ENCODE peak calls at places on chromosomes 16 and 17, in ten cellular contexts. One of them, this sample, is unnamed.

GRCh38 chr16:920722-921121 is 50.1 kb downstream of the LMF1 start:
- DNase-seq in ovary: no peak
- DNase-seq in A549: no peak
- DNase-seq in sigmoid colon: no peak
- DNase-seq in H54: no peak
- DNase-seq in endothelial cell of umbilical vein: no peak
- DNase-seq in HCT116: no peak
- DNase-seq in adrenal gland: peak; percentile 28
- DNase-seq in NB4: peak; percentile 4
- DNase-seq in stomach: no peak
- DNase-seq in this sample: no peak

GRCh38 chr16:85262558-85263196 is 150.4 kb upstream of the CIBAR2 start:
- DNase-seq in ovary: no peak
- DNase-seq in A549: no peak
- DNase-seq in sigmoid colon: no peak
- DNase-seq in H54: no peak
- DNase-seq in endothelial cell of umbilical vein: no peak
- DNase-seq in HCT116: no peak
- DNase-seq in adrenal gland: no peak
- DNase-seq in NB4: peak; percentile 82
- DNase-seq in stomach: no peak
- DNase-seq in this sample: no peak

GRCh38 chr17:57603541-57603940 is 141.6 kb downstream of the CCDC182 start:
- DNase-seq in ovary: no peak
- DNase-seq in A549: no peak
- DNase-seq in sigmoid colon: no peak
- DNase-seq in H54: no peak
- DNase-seq in endothelial cell of umbilical vein: no peak
- DNase-seq in HCT116: no peak
- DNase-seq in adrenal gland: no peak
- DNase-seq in NB4: no peak
- DNase-seq in stomach: peak; percentile 43
- DNase-seq in this sample: no peak

GRCh38 chr16:68642436-68643064 is 2.6 kb upstream of the CDH3 start:
- DNase-seq in ovary: peak; percentile 81
- DNase-seq in A549: no peak
- DNase-seq in sigmoid colon: no peak
- DNase-seq in H54: no peak
- DNase-seq in endothelial cell of umbilical vein: peak; percentile 12
- DNase-seq in HCT116: no peak
- DNase-seq in adrenal gland: no peak
- DNase-seq in NB4: no peak
- DNase-seq in stomach: no peak
- DNase-seq in this sample: no peak

GRCh38 chr16:17304814-17305169 is 166.0 kb downstream of the XYLT1 start:
- DNase-seq in ovary: no peak
- DNase-seq in A549: no peak
- DNase-seq in sigmoid colon: peak; percentile 92
- DNase-seq in H54: no peak
- DNase-seq in endothelial cell of umbilical vein: no peak
- DNase-seq in HCT116: no peak
- DNase-seq in adrenal gland: peak; percentile 45
- DNase-seq in NB4: no peak
- DNase-seq in stomach: no peak
- DNase-seq in this sample: no peak

GRCh38 chr17:2183346-2183745 is 120.2 kb downstream of the SMG6 start:
- DNase-seq in ovary: no peak
- DNase-seq in A549: no peak
- DNase-seq in sigmoid colon: no peak
- DNase-seq in H54: no peak
- DNase-seq in endothelial cell of umbilical vein: no peak
- DNase-seq in HCT116: no peak
- DNase-seq in adrenal gland: no peak
- DNase-seq in NB4: no peak
- DNase-seq in stomach: no peak
- DNase-seq in this sample: no peak

GRCh38 chr17:72977768-72978417 is 114.6 kb downstream of the SLC39A11 start:
- DNase-seq in ovary: no peak
- DNase-seq in A549: no peak
- DNase-seq in sigmoid colon: no peak
- DNase-seq in H54: peak; percentile 65
- DNase-seq in endothelial cell of umbilical vein: no peak
- DNase-seq in HCT116: peak; percentile 83
- DNase-seq in adrenal gland: no peak
- DNase-seq in NB4: peak; percentile 81
- DNase-seq in stomach: no peak
- DNase-seq in this sample: no peak

GRCh38 chr17:66351053-66351452 is 48.6 kb downstream of the PRKCA start:
- DNase-seq in ovary: no peak
- DNase-seq in A549: no peak
- DNase-seq in sigmoid colon: peak; percentile 71
- DNase-seq in H54: no peak
- DNase-seq in endothelial cell of umbilical vein: no peak
- DNase-seq in HCT116: no peak
- DNase-seq in adrenal gland: peak; percentile 46
- DNase-seq in NB4: no peak
- DNase-seq in stomach: peak; percentile 84
- DNase-seq in this sample: no peak

GRCh38 chr16:23502466-23502865 is 7.8 kb downstream of the GGA2 start:
- DNase-seq in ovary: no peak
- DNase-seq in A549: no peak
- DNase-seq in sigmoid colon: no peak
- DNase-seq in H54: no peak
- DNase-seq in endothelial cell of umbilical vein: peak; percentile 40
- DNase-seq in HCT116: no peak
- DNase-seq in adrenal gland: no peak
- DNase-seq in NB4: no peak
- DNase-seq in stomach: no peak
- DNase-seq in this sample: no peak

DNA sequence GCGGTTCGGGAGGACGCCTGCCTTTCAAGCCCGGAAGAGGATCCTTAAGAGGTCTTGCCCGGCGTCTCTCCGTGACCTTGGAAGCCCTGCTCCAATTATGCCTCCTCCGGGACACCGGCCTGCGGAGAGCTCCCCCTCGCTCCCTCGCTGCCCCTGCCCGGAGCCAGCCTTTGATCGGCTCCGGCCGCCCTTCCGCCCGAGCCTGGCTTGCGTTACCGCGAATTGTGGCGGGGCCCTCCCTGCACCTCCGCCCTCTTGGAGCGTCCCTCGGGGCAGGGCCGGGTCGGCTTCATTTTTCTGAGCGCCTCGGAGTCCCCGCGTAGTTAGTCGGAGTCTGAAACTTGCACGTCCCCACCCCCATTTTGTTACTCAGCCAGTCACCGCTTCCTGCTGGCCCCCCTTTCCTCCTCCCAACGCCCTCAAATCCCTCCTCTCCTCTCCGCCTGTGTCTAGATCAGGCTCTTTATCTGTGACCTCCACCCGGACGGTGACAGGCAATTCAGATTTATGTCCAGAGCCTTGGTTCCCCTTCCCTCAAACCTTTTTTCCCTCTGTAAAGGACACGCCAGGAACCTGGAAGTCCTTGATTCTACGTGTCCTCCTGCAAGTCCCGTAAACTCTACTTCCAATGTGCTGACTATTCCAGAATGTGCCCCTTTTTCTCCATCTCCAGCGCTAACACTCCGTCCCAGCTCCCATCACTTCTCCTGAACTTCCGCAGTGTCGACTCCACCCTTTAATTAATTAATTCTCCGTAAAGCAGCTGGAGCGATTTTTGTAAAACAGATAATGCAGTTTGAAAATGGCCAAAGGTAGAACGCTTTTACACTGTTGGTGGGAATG is 569 bp upstream of the RABEP2 start:
- DNase-seq in ovary: no peak
- DNase-seq in A549: peak; percentile 84
- DNase-seq in sigmoid colon: peak; percentile 87
- DNase-seq in H54: peak; percentile 70
- DNase-seq in endothelial cell of umbilical vein: peak; percentile 80
- DNase-seq in HCT116: peak; percentile 54
- DNase-seq in adrenal gland: peak; percentile 86
- DNase-seq in NB4: peak; percentile 94
- DNase-seq in stomach: peak; percentile 62
- DNase-seq in this sample: peak; percentile 89
- TF ChIP-seq POLR2A in ovary: no peak
- TF ChIP-seq POLR2A in A549: peak; percentile 44
- TF ChIP-seq POLR2A in sigmoid colon: peak; percentile 46
- TF ChIP-seq POLR2A in H54: peak; percentile 27
- TF ChIP-seq POLR2A in endothelial cell of umbilical vein: peak; percentile 45
- TF ChIP-seq POLR2A in HCT116: peak; percentile 63
- TF ChIP-seq POLR2A in adrenal gland: peak; percentile 62
- TF ChIP-seq POLR2A in NB4: peak; percentile 58
- TF ChIP-seq POLR2A in stomach: no peak
- TF ChIP-seq POLR2A in this sample: no peak

DNA sequence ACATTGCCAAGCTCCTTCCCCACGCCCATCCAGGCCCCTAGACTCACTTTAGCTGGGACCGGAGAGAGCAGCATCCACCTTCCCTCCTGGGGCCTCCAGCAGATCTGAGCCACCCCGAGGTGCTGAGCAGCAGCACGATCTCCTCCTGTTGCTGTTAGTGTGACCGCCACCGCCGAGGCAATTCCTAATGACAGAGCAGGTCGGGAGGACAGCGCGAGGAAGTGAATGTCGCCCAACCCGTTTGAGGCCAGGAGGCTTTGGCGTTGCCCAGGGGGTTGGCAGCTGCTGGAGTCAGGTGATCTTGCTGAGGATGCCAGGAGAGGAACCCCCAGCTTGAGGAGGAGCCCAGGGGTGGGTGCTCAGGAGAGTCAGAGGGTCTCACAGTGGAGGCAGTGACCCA is at the start of gene RNF222:
- DNase-seq in ovary: no peak
- DNase-seq in A549: no peak
- DNase-seq in sigmoid colon: no peak
- DNase-seq in H54: no peak
- DNase-seq in endothelial cell of umbilical vein: no peak
- DNase-seq in HCT116: no peak
- DNase-seq in adrenal gland: no peak
- DNase-seq in NB4: no peak
- DNase-seq in stomach: no peak
- DNase-seq in this sample: no peak
- TF ChIP-seq POLR2A in ovary: no peak
- TF ChIP-seq POLR2A in A549: no peak
- TF ChIP-seq POLR2A in sigmoid colon: no peak
- TF ChIP-seq POLR2A in H54: no peak
- TF ChIP-seq POLR2A in endothelial cell of umbilical vein: no peak
- TF ChIP-seq POLR2A in HCT116: no peak
- TF ChIP-seq POLR2A in adrenal gland: no peak
- TF ChIP-seq POLR2A in NB4: no peak
- TF ChIP-seq POLR2A in stomach: no peak
- TF ChIP-seq POLR2A in this sample: no peak

DNA sequence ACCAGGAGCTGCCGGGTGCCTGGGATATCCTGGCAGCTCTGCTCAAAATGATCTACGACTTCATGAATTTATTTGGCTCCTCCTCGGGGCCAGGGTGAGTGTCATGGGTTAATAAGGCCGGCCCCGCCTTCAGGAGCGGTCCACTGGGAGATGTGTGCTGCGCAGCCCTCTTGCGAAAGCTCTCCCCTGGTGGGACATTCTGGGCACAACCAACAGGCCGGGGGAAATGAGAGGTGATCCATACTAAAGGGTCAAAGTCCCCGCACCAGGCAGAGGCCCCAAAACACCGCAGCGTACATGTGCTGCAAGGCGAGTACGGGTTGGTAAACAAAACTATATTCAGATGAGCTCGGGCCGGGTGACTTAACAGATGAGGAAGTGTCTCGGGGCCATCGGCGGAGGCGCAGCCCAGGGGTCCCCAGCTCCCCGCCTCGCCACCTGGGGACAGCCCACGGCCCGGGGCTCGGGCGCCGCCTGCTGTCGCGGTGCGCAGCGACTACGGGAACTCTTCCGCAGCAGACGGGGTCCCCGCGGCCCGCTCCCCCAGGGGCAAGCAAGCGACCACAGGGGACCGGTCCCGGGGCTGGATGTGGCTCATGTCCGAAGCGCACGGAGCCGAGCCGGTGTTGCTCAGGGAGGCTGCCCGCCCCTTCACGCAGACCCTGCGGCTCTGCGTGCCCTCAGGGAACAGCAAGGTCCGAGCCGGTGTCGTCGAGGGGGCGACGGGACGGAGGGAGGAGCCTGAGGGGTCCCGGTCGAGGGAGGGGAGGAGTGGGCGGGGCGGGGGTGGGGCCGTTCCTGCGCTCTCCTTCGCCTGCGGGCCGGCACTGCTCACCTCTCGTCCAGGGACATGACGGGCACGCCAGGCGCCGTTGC is at the start of gene RAB37:
- DNase-seq in ovary: no peak
- DNase-seq in A549: peak; percentile 90
- DNase-seq in sigmoid colon: no peak
- DNase-seq in H54: no peak
- DNase-seq in endothelial cell of umbilical vein: no peak
- DNase-seq in HCT116: peak; percentile 47
- DNase-seq in adrenal gland: no peak
- DNase-seq in NB4: peak; percentile 95
- DNase-seq in stomach: peak; percentile 54
- DNase-seq in this sample: no peak
- TF ChIP-seq POLR2A in ovary: no peak
- TF ChIP-seq POLR2A in A549: no peak
- TF ChIP-seq POLR2A in sigmoid colon: no peak
- TF ChIP-seq POLR2A in H54: no peak
- TF ChIP-seq POLR2A in endothelial cell of umbilical vein: no peak
- TF ChIP-seq POLR2A in HCT116: peak; percentile 25
- TF ChIP-seq POLR2A in adrenal gland: no peak
- TF ChIP-seq POLR2A in NB4: no peak
- TF ChIP-seq POLR2A in stomach: no peak
- TF ChIP-seq POLR2A in this sample: no peak

DNA sequence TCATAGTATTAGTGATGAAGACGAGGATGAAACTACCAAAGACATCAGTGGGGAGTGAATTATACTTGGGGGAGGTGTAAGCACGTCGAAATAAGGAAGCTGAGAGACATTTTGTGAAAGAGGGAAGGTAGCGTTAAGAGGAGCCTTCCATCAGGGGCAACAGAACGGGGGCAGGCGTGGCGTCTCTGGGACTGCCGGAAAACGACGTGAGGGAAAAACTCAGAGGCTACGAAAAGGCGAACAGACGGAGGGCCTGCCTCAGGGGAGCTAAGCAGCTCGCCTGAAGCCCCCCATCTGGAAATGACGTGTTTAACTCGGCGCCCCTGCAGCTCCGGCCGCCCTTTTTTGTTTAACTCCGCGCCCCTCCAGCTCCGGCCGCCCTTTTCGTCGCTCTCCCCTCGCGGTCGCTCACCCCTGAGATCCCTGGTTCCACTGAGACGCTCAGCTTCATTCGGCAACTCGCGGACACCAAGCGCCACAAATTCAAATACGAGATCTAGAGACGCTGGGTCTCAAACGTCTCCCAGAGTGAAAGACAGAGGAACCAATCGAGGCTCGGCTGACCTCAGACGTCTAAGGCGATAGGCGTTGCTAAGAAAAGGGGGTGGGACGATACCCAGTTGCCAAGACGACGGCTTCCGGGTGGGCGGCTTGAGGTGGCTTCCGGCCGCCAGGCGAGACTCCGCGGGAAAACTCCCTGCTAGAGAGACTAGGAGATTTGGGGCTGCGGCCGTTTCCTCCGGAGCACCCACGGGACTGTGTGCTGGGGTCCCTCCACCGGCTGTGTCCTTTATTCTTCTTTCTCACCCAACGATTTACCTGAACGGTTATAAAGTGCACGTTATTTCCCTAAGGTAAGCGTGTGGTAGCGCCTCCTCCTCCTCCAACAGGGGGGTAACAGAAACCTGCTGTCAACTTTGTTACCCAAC is 383.2 kb downstream of the ZFHX3 start:
- DNase-seq in ovary: peak; percentile 96
- DNase-seq in A549: peak; percentile 98
- DNase-seq in sigmoid colon: peak; percentile 99
- DNase-seq in H54: peak; percentile 81
- DNase-seq in endothelial cell of umbilical vein: peak; percentile 98
- DNase-seq in HCT116: peak; percentile 98
- DNase-seq in adrenal gland: peak; percentile 97
- DNase-seq in NB4: peak; percentile 99
- DNase-seq in stomach: peak; percentile 96
- DNase-seq in this sample: peak; percentile 98
- TF ChIP-seq POLR2A in ovary: peak; percentile 14
- TF ChIP-seq POLR2A in A549: peak; percentile 39
- TF ChIP-seq POLR2A in sigmoid colon: no peak
- TF ChIP-seq POLR2A in H54: peak; percentile 55
- TF ChIP-seq POLR2A in endothelial cell of umbilical vein: peak; percentile 59
- TF ChIP-seq POLR2A in HCT116: peak; percentile 75
- TF ChIP-seq POLR2A in adrenal gland: peak; percentile 54
- TF ChIP-seq POLR2A in NB4: peak; percentile 54
- TF ChIP-seq POLR2A in stomach: no peak
- TF ChIP-seq POLR2A in this sample: peak; percentile 91

This sample was measured in erythroblast.